ENCODE peak calls at places on chromosomes 6 and 20, in five cellular contexts. I, O, Q, G and K are unnamed samples.

GRCh38 chr6:167329014-167329413 is 4.1 kb downstream of the TTLL2 start:
- DNase-seq in Q (no peak), O (no peak), I (no peak), G (no peak), K (no peak)

GRCh38 chr6:43070028-43070632 is 6.0 kb upstream of the PTK7 start:
- DNase-seq in G (no peak), O (peak), I (peak), Q (no peak), K (peak)

GRCh38 chr6:137683886-137684285 is 183.2 kb upstream of the TNFAIP3 start:
- DNase-seq in I (no peak), Q (no peak), O (no peak), G (no peak), K (no peak)

GRCh38 chr6:118511930-118512715 is 36.0 kb upstream of the PLN start:
- DNase-seq in G (no peak), I (no peak), Q (no peak), O (no peak), K (no peak)

GRCh38 chr6:166749666-166750065 is 122.6 kb upstream of the RPS6KA2 start:
- DNase-seq in G (no peak), O (no peak), Q (no peak), I (no peak), K (no peak)

GRCh38 chr6:35498407-35499045 is 1.6 kb upstream of the TEAD3 start:
- DNase-seq in G (no peak), Q (no peak), O (peak), I (no peak), K (no peak)

GRCh38 chr6:13924949-13925881 is at the start of gene RNF182:
- DNase-seq in G (peak), Q (no peak), I (no peak), O (no peak), K (no peak)

GRCh38 chr20:57091748-57092111 is 174.7 kb downstream of the BMP7 start:
- DNase-seq in Q (no peak), O (no peak), I (no peak), G (no peak), K (no peak)

GRCh38 chr20:53622247-53623114 is 28.8 kb upstream of the ZNF217 start:
- DNase-seq in Q (no peak), I (no peak), O (peak), G (no peak), K (peak)

GRCh38 chr20:50577175-50578018 is 67.2 kb downstream of the PTPN1 start:
- DNase-seq in O (peak), Q (no peak), I (no peak), G (no peak), K (peak)

GRCh38 chr6:94215614-94216013 is 796.3 kb upstream of the EPHA7 start:
- DNase-seq in I (no peak), O (no peak), Q (no peak), G (no peak), K (no peak)

GRCh38 chr6:89023591-89024441 is 56.7 kb upstream of the PNRC1 start:
- DNase-seq in Q (no peak), I (peak), O (peak), G (no peak), K (no peak)

GRCh38 chr6:53734473-53735299 is 60.1 kb upstream of the LRRC1 start:
- DNase-seq in I (peak), O (peak), G (peak), Q (no peak), K (no peak)

GRCh38 chr6:112562348-112563220 is 215.5 kb downstream of the RFPL4B start:
- DNase-seq in I (peak), Q (no peak), O (peak), G (no peak), K (no peak)

GRCh38 chr6:107561325-107561724 is 71.4 kb downstream of the SOBP start:
- DNase-seq in I (peak), G (no peak), O (no peak), Q (no peak), K (no peak)

GRCh38 chr20:46651091-46651962 is at the start of gene SLC13A3:
- DNase-seq in G (no peak), I (no peak), Q (no peak), O (peak), K (no peak)

GRCh38 chr20:10672579-10673127 is 1.1 kb downstream of the JAG1 start:
- DNase-seq in G (no peak), Q (no peak), I (peak), O (peak), K (no peak)

GRCh38 chr20:48184229-48184628 is 398.9 kb upstream of the SULF2 start:
- DNase-seq in Q (no peak), O (no peak), G (no peak), I (no peak), K (no peak)

GRCh38 chr6:120871416-120872261 is 462.6 kb downstream of the TBC1D32 start:
- DNase-seq in I (no peak), O (no peak), Q (no peak), G (no peak), K (no peak)

GRCh38 chr6:25298508-25298834 is 19.3 kb downstream of the CARMIL1 start:
- DNase-seq in Q (no peak), O (no peak), I (peak), G (no peak), K (no peak)

GRCh38 chr6:88910922-88911778 is 52.3 kb downstream of the RNGTT start:
- DNase-seq in I (peak), G (no peak), Q (no peak), O (peak), K (no peak)

GRCh38 chr6:10425973-10426780 is 11.3 kb upstream of the TFAP2A start:
- DNase-seq in I (no peak), G (no peak), Q (no peak), O (peak), K (no peak)

GRCh38 chr20:8372819-8373218 is 240.8 kb downstream of the PLCB1 start:
- DNase-seq in Q (no peak), I (no peak), O (no peak), G (no peak), K (no peak)

GRCh38 chr20:48841196-48841860 is 13.5 kb upstream of the PREX1 start:
- DNase-seq in G (no peak), Q (no peak), O (no peak), I (peak), K (no peak)

GRCh38 chr6:112043032-112044007 is 10.6 kb upstream of the CCN6 start:
- DNase-seq in G (peak), Q (peak), O (peak), I (peak), K (peak)

GRCh38 chr6:33459226-33459625 is 4.8 kb downstream of the ZBTB9 start:
- DNase-seq in I (no peak), Q (no peak), O (no peak), G (no peak), K (no peak)

GRCh38 chr20:38748863-38749153 is 548 bp downstream of the ACTR5 start:
- DNase-seq in O (no peak), G (peak), I (no peak), Q (no peak), K (no peak)

GRCh38 chr20:56848561-56848960 is 219.5 kb downstream of the TFAP2C start:
- DNase-seq in O (no peak), G (no peak), Q (no peak), I (no peak), K (no peak)

GRCh38 chr6:55917756-55918415 is 42.5 kb upstream of the BMP5 start:
- DNase-seq in Q (no peak), I (peak), G (no peak), O (peak), K (no peak)

GRCh38 chr6:37283268-37283667 is 25.3 kb upstream of the TMEM217 start:
- DNase-seq in O (peak), Q (no peak), G (no peak), I (no peak), K (no peak)

GRCh38 chr6:38959138-38959537 is 89.4 kb upstream of the GLP1R start:
- DNase-seq in I (no peak), Q (no peak), O (no peak), G (no peak), K (no peak)

GRCh38 chr20:49570828-49571552 is 3.1 kb upstream of the PTGIS start:
- DNase-seq in Q (no peak), O (peak), G (no peak), I (peak), K (no peak)

GRCh38 chr6:33073431-33073871 is at the start of gene HLA-DPA1:
- DNase-seq in O (peak), Q (no peak), G (no peak), I (peak), K (no peak)

GRCh38 chr6:20939161-20939775 is 405.0 kb downstream of the CDKAL1 start:
- DNase-seq in G (no peak), I (no peak), Q (no peak), O (no peak), K (no peak)

GRCh38 chr6:96162711-96163120 is 146.9 kb downstream of the FUT9 start:
- DNase-seq in I (no peak), Q (no peak), G (no peak), O (no peak), K (no peak)

GRCh38 chr6:64084201-64084663 is 448.6 kb downstream of the PHF3 start:
- DNase-seq in O (no peak), Q (no peak), G (no peak), I (no peak), K (no peak)

GRCh38 chr6:36912583-36912982 is 26.8 kb downstream of the C6orf89 start:
- DNase-seq in I (peak), O (peak), G (peak), Q (no peak), K (no peak)

GRCh38 chr20:38730989-38731737 is 6.9 kb downstream of the SLC32A1 start:
- DNase-seq in Q (no peak), I (peak), O (peak), G (peak), K (no peak)

GRCh38 chr20:33277471-33278441 is 5.3 kb upstream of the BPIFB1 start:
- DNase-seq in G (no peak), Q (no peak), I (no peak), O (no peak), K (no peak)

GRCh38 chr20:37902504-37903313 is at the start of gene VSTM2L:
- DNase-seq in Q (no peak), I (peak), O (peak), G (no peak), K (peak)

GRCh38 chr6:12635813-12636212 is 80.8 kb upstream of the PHACTR1 start:
- DNase-seq in I (peak), Q (no peak), G (no peak), O (peak), K (no peak)

GRCh38 chr6:12637960-12638641 is 78.5 kb upstream of the PHACTR1 start:
- DNase-seq in G (no peak), O (peak), I (peak), Q (no peak), K (no peak)

GRCh38 chr6:12640438-12640837 is 76.1 kb upstream of the PHACTR1 start:
- DNase-seq in Q (no peak), G (no peak), O (no peak), I (no peak), K (no peak)

GRCh38 chr6:12635375-12635774 is 81.2 kb upstream of the PHACTR1 start:
- DNase-seq in O (no peak), G (no peak), Q (no peak), I (no peak), K (no peak)

DNA sequence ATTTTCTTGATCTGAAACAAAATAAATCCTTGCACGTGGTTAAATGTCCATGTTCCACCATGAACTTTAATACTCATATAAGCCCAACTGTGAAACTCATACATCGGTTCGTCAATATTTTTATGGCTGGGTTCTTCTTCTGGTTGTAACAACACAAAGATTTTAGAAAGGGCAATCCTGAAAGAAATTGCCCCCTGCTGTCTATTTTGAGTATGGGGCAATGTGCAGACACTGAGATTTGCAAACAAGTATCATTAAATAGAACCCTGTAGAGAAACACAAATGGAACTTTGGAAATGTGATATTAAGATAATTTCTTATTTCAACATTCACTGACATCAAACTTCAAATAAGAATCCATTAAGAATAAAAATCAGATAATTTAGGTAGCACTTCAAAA is 80.2 kb upstream of the PHACTR1 start:
- DNase-seq in G (no peak), Q (no peak), I (no peak), O (no peak), K (no peak)
- TF ChIP-seq CTCF in G (no peak), Q (no peak), I (peak), O (no peak), K (no peak)

GRCh38 chr6:134457941-134458340 is 140.0 kb upstream of the SGK1 start:
- DNase-seq in O (no peak), I (no peak), Q (no peak), G (no peak), K (no peak)
- TF ChIP-seq CTCF in O (no peak), I (no peak), Q (no peak), G (no peak), K (no peak)

GRCh38 chr6:66926060-66926459 is 1219.0 kb upstream of the EYS start:
- DNase-seq in G (no peak), O (peak), Q (no peak), I (peak), K (peak)
- TF ChIP-seq CTCF in G (no peak), O (no peak), Q (no peak), I (peak), K (peak)

DNA sequence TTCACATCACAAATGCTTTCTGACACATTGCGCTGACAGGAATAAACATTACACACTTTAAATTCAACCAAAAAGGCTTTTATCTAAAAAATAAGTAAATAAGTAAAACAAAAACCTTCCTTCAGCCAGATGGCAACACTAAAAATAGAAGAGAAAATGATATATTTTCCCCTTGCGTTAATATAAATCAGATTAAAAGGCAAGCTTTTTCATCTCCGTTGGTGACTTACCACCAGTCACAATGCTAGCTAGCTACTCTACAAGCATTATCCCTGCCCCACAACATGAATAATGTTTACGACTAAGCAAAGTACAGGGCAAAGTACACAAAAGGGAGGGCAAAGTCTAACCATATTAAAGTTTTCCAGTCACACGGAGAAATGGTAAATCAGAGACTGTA is 120.5 kb downstream of the MAP7 start:
- DNase-seq in O (no peak), I (no peak), Q (no peak), G (no peak), K (no peak)
- TF ChIP-seq CTCF in O (no peak), I (no peak), Q (no peak), G (no peak), K (no peak)

GRCh38 chr6:169469028-169469427 is 215.4 kb upstream of the THBS2 start:
- DNase-seq in O (no peak), I (no peak), G (no peak), Q (no peak), K (no peak)

GRCh38 chr6:169472786-169473416 is 219.3 kb upstream of the THBS2 start:
- DNase-seq in Q (no peak), G (no peak), O (peak), I (no peak), K (no peak)

GRCh38 chr6:169470790-169471189 is 217.1 kb upstream of the THBS2 start:
- DNase-seq in G (no peak), I (no peak), O (no peak), Q (no peak), K (no peak)

GRCh38 chr6:169474362-169474761 is 220.7 kb upstream of the THBS2 start:
- DNase-seq in I (no peak), O (no peak), Q (no peak), G (no peak), K (no peak)

DNA sequence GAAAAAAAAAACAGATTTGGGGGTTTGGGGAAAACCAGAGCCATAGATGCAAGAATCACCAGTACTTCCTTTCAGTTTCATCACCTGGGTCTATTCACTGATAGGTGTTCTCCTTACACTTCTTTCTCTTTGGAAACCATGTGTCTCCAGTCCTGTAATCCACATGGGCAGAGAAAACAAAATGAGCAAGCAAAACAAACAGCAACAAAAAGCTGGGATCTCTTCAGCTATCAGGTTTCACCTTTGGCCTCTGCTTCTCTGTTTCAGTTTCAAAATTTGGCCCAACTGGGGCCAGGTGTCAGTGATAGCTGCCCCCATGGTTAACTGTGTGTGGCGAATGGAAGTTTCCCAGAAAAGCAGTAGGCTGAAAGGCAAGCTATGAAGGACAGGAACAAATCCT is 220.0 kb upstream of the THBS2 start:
- DNase-seq in I (no peak), O (no peak), G (no peak), Q (no peak), K (no peak)
- TF ChIP-seq CTCF in I (no peak), O (no peak), G (no peak), Q (no peak), K (no peak)